ENCODE peak calls at places on chromosomes 3 and 15, in four cellular contexts. P is HEK293T, F is anterior cingulate cortex, I is Right ventricle myocardium superior. L is an unnamed sample.

GRCh38 chr3:12508316-12508715 is 24.0 kb downstream of the TSEN2 start:
- DNase-seq in P (no peak), F (no peak), I (no peak), L (no peak)

GRCh38 chr3:132867956-132868355 is 145.7 kb upstream of the NPHP3 start:
- DNase-seq in I (no peak), P (no peak), F (no peak), L (no peak)

GRCh38 chr3:150096700-150097587 is 126.2 kb upstream of the PFN2 start:
- DNase-seq in I (no peak), P (no peak), F (no peak), L (no peak)

GRCh38 chr3:10890665-10891064 is 74.6 kb downstream of the SLC6A11 start:
- DNase-seq in I (no peak), P (no peak), F (no peak), L (no peak)

GRCh38 chr3:39869890-39870289 is 60.5 kb downstream of the MYRIP start:
- DNase-seq in I (no peak), P (no peak), F (no peak), L (no peak)

GRCh38 chr15:56653082-56653481 is 80.2 kb downstream of the ZNF280D start:
- DNase-seq in F (no peak), I (no peak), P (no peak), L (no peak)

GRCh38 chr15:30865257-30865656 is 38.5 kb upstream of the FAN1 start:
- DNase-seq in I (no peak), F (no peak), P (no peak), L (no peak)

GRCh38 chr3:88440701-88441100 is 290.9 kb downstream of the C3orf38 start:
- DNase-seq in I (no peak), F (no peak), P (no peak), L (no peak)

GRCh38 chr15:80090879-80091503 is 31.5 kb downstream of the ZFAND6 start:
- DNase-seq in F (no peak), P (no peak), I (no peak), L (no peak)

GRCh38 chr3:54278960-54279359 is 156.6 kb downstream of the CACNA2D3 start:
- DNase-seq in I (no peak), F (no peak), P (no peak), L (peak)

GRCh38 chr3:139689122-139689521 is 11.3 kb upstream of the NMNAT3 start:
- DNase-seq in F (no peak), P (no peak), I (no peak), L (no peak)

GRCh38 chr3:72123908-72124441 is 339.0 kb upstream of the PROK2 start:
- DNase-seq in P (peak), F (no peak), I (peak), L (no peak)

GRCh38 chr3:171569571-171570132 is 109.4 kb upstream of the TNIK start:
- DNase-seq in I (no peak), P (no peak), F (no peak), L (peak)

GRCh38 chr3:70120360-70120966 is 120.9 kb downstream of the SAMMSON start:
- DNase-seq in I (peak), P (peak), F (peak), L (peak)

GRCh38 chr3:46953265-46954010 is 23.1 kb downstream of the CCDC12 start:
- DNase-seq in I (no peak), P (no peak), F (no peak), L (no peak)

GRCh38 chr3:189458536-189458935 is 172.7 kb upstream of the TP63 start:
- DNase-seq in P (peak), F (no peak), I (no peak), L (peak)

GRCh38 chr3:194249323-194250103 is 101.6 kb downstream of the CPN2 start:
- DNase-seq in I (peak), P (no peak), F (no peak), L (no peak)

GRCh38 chr3:172244011-172244410 is 204.2 kb downstream of the GHSR start:
- DNase-seq in P (no peak), F (no peak), I (no peak), L (no peak)

GRCh38 chr15:70344666-70345065 is 246.9 kb upstream of the TLE3 start:
- DNase-seq in P (no peak), I (no peak), F (no peak), L (no peak)

GRCh38 chr3:133119146-133119545 is 81.0 kb downstream of the TMEM108 start:
- DNase-seq in I (no peak), P (no peak), F (peak), L (no peak)

GRCh38 chr3:114499986-114500385 is 206.2 kb downstream of the TIGIT start:
- DNase-seq in P (no peak), F (no peak), I (no peak), L (no peak)

GRCh38 chr3:138408751-138409161 is 25.7 kb upstream of the ESYT3 start:
- DNase-seq in F (peak), P (no peak), I (no peak), L (no peak)

GRCh38 chr15:45892182-45892581 is 257.4 kb downstream of the SQOR start:
- DNase-seq in I (no peak), F (peak), P (no peak), L (no peak)

GRCh38 chr15:33872761-33873106 is 95.6 kb upstream of the CHRM5 start:
- DNase-seq in P (no peak), I (no peak), F (no peak), L (no peak)

GRCh38 chr3:20141306-20141705 is 44.7 kb downstream of the SGO1 start:
- DNase-seq in F (no peak), I (no peak), P (no peak), L (no peak)

GRCh38 chr3:109874900-109875735 is 537.8 kb upstream of the DPPA4 start:
- DNase-seq in I (no peak), P (no peak), F (no peak), L (no peak)

GRCh38 chr3:36932979-36933378 is 11.9 kb downstream of the TRANK1 start:
- DNase-seq in I (no peak), F (no peak), P (no peak), L (no peak)

GRCh38 chr3:164236856-164237255 is 841.4 kb downstream of the SI start:
- DNase-seq in I (no peak), F (no peak), P (no peak), L (no peak)